ENCODE peak calls at places on chromosomes 3 and 15, in five cellular contexts. D is psoas muscle, B is bronchial epithelial cell, U is astrocyte of the spinal cord, M is fibroblast of the aortic adventitia. N is an unnamed sample.
A peak's percentile ranks its signal among the peaks of the same experiment; 100 is the strongest.

GRCh38 chr3:141444586-141445285 is 42.1 kb upstream of the RASA2 start:
- DNase-seq in D (no peak), B (no peak), U (no peak), M (peak; percentile 34), N (peak; percentile 68)

GRCh38 chr3:34198309-34198708 is 399.9 kb downstream of the PDCD6IP start:
- DNase-seq in D (no peak), B (no peak), U (no peak), M (no peak), N (no peak)

GRCh38 chr3:131403216-131403895 is 21.8 kb downstream of the NUDT16 start:
- DNase-seq in D (no peak), B (no peak), U (no peak), M (no peak), N (no peak)

GRCh38 chr3:35849496-35849895 is 210.2 kb downstream of the ARPP21 start:
- DNase-seq in D (no peak), B (no peak), U (no peak), M (no peak), N (no peak)

GRCh38 chr3:129063841-129064482 is 3.4 kb downstream of the GP9 start:
- DNase-seq in D (no peak), B (peak; percentile 79), U (no peak), M (no peak), N (no peak)

GRCh38 chr15:83285979-83286553 is 1.6 kb upstream of the BNC1 start:
- DNase-seq in D (no peak), B (peak; percentile 81), U (peak; percentile 73), M (peak; percentile 76), N (peak; percentile 53)

GRCh38 chr3:44509985-44510360 is 32.5 kb upstream of the ZNF445 start:
- DNase-seq in D (no peak), B (peak; percentile 8), U (peak; percentile 29), M (peak; percentile 17), N (peak; percentile 37)

GRCh38 chr3:56593455-56594158 is 36.6 kb downstream of the CCDC66 start:
- DNase-seq in D (no peak), B (peak; percentile 30), U (no peak), M (no peak), N (no peak)

GRCh38 chr3:71456826-71457225 is 126.7 kb downstream of the FOXP1 start:
- DNase-seq in D (no peak), B (no peak), U (no peak), M (no peak), N (no peak)

GRCh38 chr3:184632551-184632950 is 71.0 kb downstream of the EPHB3 start:
- DNase-seq in D (no peak), B (no peak), U (no peak), M (no peak), N (no peak)

GRCh38 chr15:75065467-75065850 is 42.1 kb downstream of the PPCDC start:
- DNase-seq in D (no peak), B (no peak), U (no peak), M (peak; percentile 70), N (peak; percentile 26)

GRCh38 chr3:135084404-135084803 is 289.3 kb downstream of the EPHB1 start:
- DNase-seq in D (no peak), B (no peak), U (peak; percentile 11), M (peak; percentile 43), N (no peak)

GRCh38 chr15:35211240-35211952 is 126.3 kb upstream of the NANOGP8 start:
- DNase-seq in D (no peak), B (no peak), U (no peak), M (no peak), N (no peak)

GRCh38 chr3:173875790-173876189 is 478.2 kb downstream of the NLGN1 start:
- DNase-seq in D (no peak), B (no peak), U (no peak), M (no peak), N (no peak)

GRCh38 chr15:94042163-94042954 is 189.0 kb upstream of the MCTP2 start:
- DNase-seq in D (no peak), B (peak; percentile 25), U (peak; percentile 84), M (peak; percentile 95), N (peak; percentile 50)

GRCh38 chr3:190554197-190554596 is 40.3 kb downstream of the IL1RAP start:
- DNase-seq in D (no peak), B (no peak), U (no peak), M (no peak), N (peak; percentile 58)

GRCh38 chr3:103787879-103788278 is 1353.1 kb downstream of the ZPLD1 start:
- DNase-seq in D (no peak), B (peak; percentile 17), U (no peak), M (no peak), N (no peak)

GRCh38 chr15:29612096-29612495 is 210.2 kb downstream of the TJP1 start:
- DNase-seq in D (no peak), B (no peak), U (peak; percentile 90), M (peak; percentile 95), N (peak; percentile 98)

GRCh38 chr3:58299839-58300516 is 6.1 kb upstream of the RPP14 start:
- DNase-seq in D (no peak), B (peak; percentile 50), U (peak; percentile 62), M (peak; percentile 84), N (peak; percentile 85)

GRCh38 chr3:125054436-125055164 is 1.2 kb downstream of the HEG1 start:
- DNase-seq in D (no peak), B (no peak), U (peak; percentile 76), M (peak; percentile 72), N (peak; percentile 71)

GRCh38 chr3:152100491-152101086 is 168.1 kb upstream of the MBNL1 start:
- DNase-seq in D (no peak), B (peak; percentile 56), U (no peak), M (no peak), N (peak; percentile 25)

GRCh38 chr15:94028809-94029208 is 202.6 kb upstream of the MCTP2 start:
- DNase-seq in D (no peak), B (no peak), U (no peak), M (no peak), N (no peak)

GRCh38 chr3:99957086-99957821 is 139.6 kb downstream of the CMSS1 start:
- DNase-seq in D (no peak), B (no peak), U (no peak), M (peak; percentile 40), N (no peak)

GRCh38 chr3:177051419-177051818 is 145.9 kb downstream of the TBL1XR1 start:
- DNase-seq in D (no peak), B (no peak), U (no peak), M (no peak), N (no peak)

GRCh38 chr3:21185816-21186314 is 565.1 kb downstream of the ZNF385D start:
- DNase-seq in D (no peak), B (no peak), U (no peak), M (no peak), N (no peak)

GRCh38 chr15:43920815-43921214 is 94.0 kb downstream of the WDR76 start:
- DNase-seq in D (no peak), B (no peak), U (peak; percentile 74), M (no peak), N (peak; percentile 70)

GRCh38 chr15:31457161-31457560 is 130.5 kb downstream of the KLF13 start:
- DNase-seq in D (no peak), B (peak; percentile 56), U (no peak), M (peak; percentile 38), N (peak; percentile 11)

GRCh38 chr3:143875566-143875965 is 27.3 kb upstream of the SLC9A9 start:
- DNase-seq in D (no peak), B (no peak), U (no peak), M (no peak), N (no peak)

GRCh38 chr15:93072440-93073394 is 16.3 kb downstream of the RGMA start:
- DNase-seq in D (peak; percentile 94), B (peak; percentile 21), U (peak; percentile 70), M (peak; percentile 58), N (peak; percentile 69)

GRCh38 chr15:89396723-89397652 is 62.4 kb upstream of the POLG start:
- DNase-seq in D (no peak), B (no peak), U (no peak), M (no peak), N (no peak)

DNA sequence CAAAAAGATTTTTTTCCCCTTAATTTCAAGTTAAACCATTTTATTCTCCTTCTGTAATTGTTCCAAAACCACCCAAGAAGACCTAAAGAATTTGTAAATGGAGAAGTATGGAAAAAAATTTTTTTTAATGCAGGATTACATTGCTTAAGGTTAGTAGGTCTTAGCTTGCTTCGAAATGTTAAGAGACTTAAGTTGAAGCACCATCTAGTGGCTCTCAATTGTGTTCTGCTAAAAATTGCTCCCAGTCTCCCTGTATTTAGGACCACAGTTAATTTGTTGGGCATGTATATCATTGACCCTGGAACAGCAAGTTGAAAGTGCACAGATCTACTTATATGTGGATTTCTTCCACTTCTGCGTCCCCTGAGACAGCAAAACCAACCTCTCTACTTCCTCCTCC is 32.4 kb downstream of the CD200R1L start:
- DNase-seq in D (no peak), B (peak; percentile 74), U (peak; percentile 83), M (peak; percentile 93), N (peak; percentile 93)
- TF ChIP-seq CTCF in D (peak; percentile 44), B (peak; percentile 44), U (peak; percentile 65), M (peak; percentile 69), N (peak; percentile 73)

GRCh38 chr3:31948255-31948654 is 32.8 kb downstream of the OSBPL10 start:
- DNase-seq in D (no peak), B (no peak), U (no peak), M (no peak), N (no peak)

GRCh38 chr3:31947671-31948091 is 33.4 kb downstream of the OSBPL10 start:
- DNase-seq in D (no peak), B (peak; percentile 65), U (no peak), M (no peak), N (no peak)

GRCh38 chr3:31943041-31943440 is 38.0 kb downstream of the OSBPL10 start:
- DNase-seq in D (no peak), B (peak; percentile 17), U (no peak), M (no peak), N (no peak)

GRCh38 chr3:31946484-31947081 is 34.5 kb downstream of the OSBPL10 start:
- DNase-seq in D (peak; percentile 52), B (peak; percentile 33), U (no peak), M (no peak), N (no peak)

GRCh38 chr3:31945738-31946052 is 35.4 kb downstream of the OSBPL10 start:
- DNase-seq in D (no peak), B (no peak), U (no peak), M (peak; percentile 64), N (peak; percentile 58)
- H3K4me3 ChIP-seq in D (no peak overlapping the region), B (no peak overlapping the region), U (no peak overlapping the region), M (no peak overlapping the region), N (no peak overlapping the region)

DNA sequence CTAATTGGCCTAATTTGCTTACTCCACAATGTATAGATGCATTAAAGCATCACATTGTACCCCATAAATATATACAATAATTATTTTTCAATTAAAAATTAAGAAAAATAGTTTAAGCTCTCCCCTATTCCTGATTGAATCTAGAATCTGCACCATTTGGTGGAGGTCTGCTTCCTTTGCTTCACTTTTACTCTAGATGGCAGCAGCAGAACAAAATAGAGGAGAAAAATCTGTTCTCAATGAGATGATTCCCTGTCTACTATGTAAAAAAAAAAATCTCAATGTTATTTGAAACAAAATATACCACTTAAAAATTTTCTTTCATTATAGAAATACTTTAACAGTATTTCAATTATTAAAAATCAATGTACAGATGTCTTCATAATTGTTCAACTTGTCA is 109.6 kb upstream of the FXR1 start:
- DNase-seq in D (no peak), B (peak; percentile 26), U (peak; percentile 36), M (peak; percentile 55), N (peak; percentile 60)
- TF ChIP-seq CTCF in D (peak; percentile 65), B (peak; percentile 28), U (peak; percentile 61), M (peak; percentile 75), N (peak; percentile 62)

DNA sequence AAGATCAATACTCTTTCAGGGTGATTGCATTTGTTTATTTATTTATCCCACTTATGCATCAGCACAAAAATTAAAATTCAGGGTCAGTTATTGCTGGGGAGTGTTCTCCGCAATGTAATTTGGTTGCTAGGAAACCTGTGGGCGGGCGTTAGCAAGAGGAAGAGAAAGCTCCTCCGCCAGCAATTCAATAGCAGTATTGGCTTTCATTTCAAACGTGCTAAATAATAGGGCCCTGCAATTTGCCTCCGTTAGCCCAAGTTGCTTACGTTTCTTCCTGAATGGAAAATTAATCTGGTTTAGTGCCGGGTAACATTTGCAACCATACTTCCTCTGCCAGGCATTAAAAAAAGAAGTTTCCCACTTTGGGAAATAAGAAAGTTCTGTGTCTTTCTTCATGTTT is 35.5 kb upstream of the PLCL2 start:
- DNase-seq in D (peak; percentile 69), B (peak; percentile 50), U (peak; percentile 62), M (peak; percentile 4), N (peak; percentile 62)
- H3K4me3 ChIP-seq in D (peak overlapping the region; percentile 47), B (no peak overlapping the region), U (peak overlapping the region; percentile 3), M (no peak overlapping the region), N (no peak overlapping the region)